ENCODE peak calls at places on chromosomes 6 and 20, in six cellular contexts. O is cardiac muscle cell, V is omental fat pad, G is epithelial cell of esophagus, F is colonic mucosa, U is stomach. J is an unnamed sample.

GRCh38 chr6:4732691-4733315 is 43.4 kb upstream of the CDYL start:
- DNase-seq in G (peak; percentile 98), V (no peak), O (peak; percentile 87), U (peak; percentile 44), F (peak; percentile 19), J (no peak)

GRCh38 chr6:72522735-72523141 is 99.1 kb upstream of the KCNQ5 start:
- DNase-seq in U (no peak), V (no peak), G (peak; percentile 11), F (no peak), O (no peak), J (no peak)

GRCh38 chr6:95660544-95660943 is 83.2 kb downstream of the MANEA start:
- DNase-seq in O (no peak), G (no peak), U (no peak), F (no peak), V (no peak), J (no peak)

GRCh38 chr6:13615802-13616140 is 636 bp downstream of the NOL7 start:
- DNase-seq in V (no peak), F (peak; percentile 71), U (peak; percentile 45), G (peak; percentile 46), O (peak; percentile 46), J (no peak)

GRCh38 chr6:44224154-44224977 is 971 bp downstream of the SLC29A1 start:
- DNase-seq in V (no peak), G (peak; percentile 52), U (no peak), O (peak; percentile 16), F (no peak), J (no peak)

GRCh38 chr6:140897804-140898573 is 1234.7 kb upstream of the GJE1 start:
- DNase-seq in V (no peak), F (no peak), G (no peak), U (no peak), O (no peak), J (no peak)

GRCh38 chr20:63943808-63944077 is 12.5 kb downstream of the UCKL1 start:
- DNase-seq in V (no peak), F (no peak), U (no peak), O (no peak), G (no peak), J (no peak)

GRCh38 chr6:153117986-153118886 is 12.8 kb downstream of the RGS17 start:
- DNase-seq in F (no peak), V (no peak), G (peak; percentile 93), U (no peak), O (peak; percentile 51), J (no peak)

GRCh38 chr6:18177566-18177965 is 22.3 kb downstream of the KDM1B start:
- DNase-seq in V (no peak), U (no peak), F (peak; percentile 49), G (no peak), O (no peak), J (no peak)

DNA sequence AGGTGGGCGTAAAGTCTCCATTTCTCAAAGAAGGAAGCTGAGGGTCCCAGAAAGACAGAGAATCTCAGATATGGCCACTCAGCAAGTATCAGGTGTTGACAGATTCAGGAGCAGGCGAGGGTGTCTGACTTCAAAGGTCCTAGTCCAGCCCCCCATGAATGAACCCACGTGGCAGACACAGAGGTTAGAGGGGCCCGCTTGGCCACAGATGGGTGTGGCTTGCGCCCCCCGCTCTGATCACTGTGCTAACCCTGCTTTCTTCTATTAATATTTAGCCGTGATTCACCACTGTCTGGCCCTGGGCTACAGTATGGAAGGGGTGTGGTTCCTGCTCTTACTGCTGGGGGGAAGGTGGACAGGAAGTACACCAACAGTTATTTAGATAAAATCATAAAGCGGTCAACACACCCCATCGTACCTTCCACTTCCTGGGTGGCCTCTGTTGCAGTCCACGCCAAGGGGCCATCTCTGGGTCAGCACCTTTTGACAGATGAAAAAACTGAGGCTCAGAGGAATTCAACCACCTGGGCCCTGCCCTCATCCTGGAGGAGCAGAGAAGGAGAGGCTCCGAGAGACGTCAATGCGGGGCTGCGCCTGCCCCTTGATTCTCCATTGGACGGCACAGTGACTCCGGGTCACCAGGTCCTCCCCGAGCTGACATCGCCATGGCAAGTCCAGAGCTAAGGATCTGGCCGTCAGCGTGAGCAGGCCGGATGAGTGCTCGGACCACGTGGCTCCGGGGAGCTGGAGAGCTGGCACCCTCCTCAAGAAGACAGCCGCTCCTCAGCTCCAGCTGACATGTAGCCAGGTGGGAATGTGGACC is 206.3 kb downstream of the PREX1 start:
- DNase-seq in V (no peak), U (no peak), F (peak; percentile 40), O (peak; percentile 7), G (peak; percentile 69), J (no peak)
- TF ChIP-seq CTCF in V (no peak), U (no peak), F (no peak), O (no peak), G (no peak), J (no peak)

GRCh38 chr6:84052204-84052882 is 18.8 kb downstream of the MRAP2 start:
- DNase-seq in F (no peak), O (peak; percentile 82), V (no peak), G (peak; percentile 24), U (no peak), J (no peak)
- TF ChIP-seq CTCF in F (no peak), O (no peak), V (no peak), G (no peak), U (no peak), J (peak; percentile 28)

GRCh38 chr6:69868252-69868804 is 2.0 kb downstream of the COL19A1 start:
- DNase-seq in G (no peak), F (no peak), U (no peak), O (no peak), V (no peak), J (no peak)
- TF ChIP-seq CTCF in G (no peak), F (no peak), U (no peak), O (no peak), V (no peak), J (no peak)

DNA sequence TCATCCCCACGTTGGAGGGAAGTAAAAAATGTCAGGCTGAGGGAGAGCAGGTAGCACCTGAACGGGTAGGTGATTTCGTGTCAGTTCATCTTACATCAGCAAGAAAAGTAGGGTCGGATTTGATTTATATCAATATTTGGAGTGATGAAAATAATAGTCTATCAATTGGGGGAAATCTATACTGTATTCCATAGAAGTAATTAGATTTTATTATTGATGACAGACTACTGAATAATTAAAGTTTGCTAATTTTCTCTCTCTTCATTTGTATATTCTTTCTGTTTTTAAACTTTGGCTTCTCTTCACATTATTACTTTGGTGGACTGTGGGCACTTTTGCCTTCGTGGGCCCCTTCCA is 78.4 kb downstream of the OLIG3 start:
- DNase-seq in O (no peak), V (no peak), F (no peak), U (no peak), G (no peak), J (no peak)
- TF ChIP-seq CTCF in O (no peak), V (no peak), F (no peak), U (no peak), G (no peak), J (no peak)

GRCh38 chr20:62374431-62375152 is 7.5 kb upstream of the LAMA5 start:
- DNase-seq in F (no peak), U (no peak), G (no peak), O (no peak), V (no peak), J (no peak)
- TF ChIP-seq CTCF in F (no peak), U (no peak), G (no peak), O (no peak), V (no peak), J (no peak)

GRCh38 chr20:57022306-57022705 is 244.1 kb downstream of the BMP7 start:
- DNase-seq in G (no peak), U (no peak), V (no peak), O (no peak), F (no peak), J (no peak)
- TF ChIP-seq CTCF in G (no peak), U (no peak), V (no peak), O (no peak), F (no peak), J (no peak)

J was measured in progenitor cell of endocrine pancreas.